ENCODE peak calls at places on chromosomes 2 and 18, in five cellular contexts. One of them, this sample, is unnamed.

GRCh38 chr18:44945847-44946490 is 265.3 kb downstream of the SETBP1 start:
- DNase-seq in PC-9: no peak
- DNase-seq in IMR-90: no peak
- DNase-seq in kidney: no peak
- DNase-seq in foreskin fibroblast: no peak
- DNase-seq in this sample: no peak

GRCh38 chr2:211745295-211746097 is 793.1 kb downstream of the ERBB4 start:
- DNase-seq in foreskin fibroblast: peak
- DNase-seq in IMR-90: peak
- DNase-seq in kidney: no peak
- DNase-seq in PC-9: no peak
- DNase-seq in this sample: peak

GRCh38 chr18:5464241-5464640 is 79.6 kb downstream of the EPB41L3 start:
- DNase-seq in kidney: no peak
- DNase-seq in foreskin fibroblast: peak
- DNase-seq in IMR-90: no peak
- DNase-seq in PC-9: no peak
- DNase-seq in this sample: no peak

GRCh38 chr18:45997689-45998088 is 30.6 kb upstream of the EPG5 start:
- DNase-seq in PC-9: no peak
- DNase-seq in kidney: no peak
- DNase-seq in foreskin fibroblast: no peak
- DNase-seq in IMR-90: no peak
- DNase-seq in this sample: no peak

GRCh38 chr2:156800065-156800556 is 363.9 kb downstream of the GPD2 start:
- DNase-seq in IMR-90: no peak
- DNase-seq in kidney: no peak
- DNase-seq in PC-9: no peak
- DNase-seq in foreskin fibroblast: no peak
- DNase-seq in this sample: no peak

GRCh38 chr2:44912660-44913059 is 28.8 kb upstream of the SIX3 start:
- DNase-seq in foreskin fibroblast: peak
- DNase-seq in kidney: no peak
- DNase-seq in IMR-90: peak
- DNase-seq in PC-9: peak
- DNase-seq in this sample: no peak

GRCh38 chr2:66569321-66569851 is 134.5 kb downstream of the MEIS1 start:
- DNase-seq in kidney: no peak
- DNase-seq in PC-9: no peak
- DNase-seq in foreskin fibroblast: peak
- DNase-seq in IMR-90: peak
- DNase-seq in this sample: peak

GRCh38 chr2:118269408-118270051 is 181.3 kb downstream of the INSIG2 start:
- DNase-seq in IMR-90: no peak
- DNase-seq in foreskin fibroblast: no peak
- DNase-seq in kidney: no peak
- DNase-seq in PC-9: no peak
- DNase-seq in this sample: no peak

GRCh38 chr2:41129988-41130387 is 678.1 kb upstream of the SLC8A1 start:
- DNase-seq in PC-9: no peak
- DNase-seq in IMR-90: no peak
- DNase-seq in foreskin fibroblast: no peak
- DNase-seq in kidney: no peak
- DNase-seq in this sample: no peak

GRCh38 chr2:173149491-173149890 is 73.8 kb downstream of the MAP3K20 start:
- DNase-seq in IMR-90: no peak
- DNase-seq in foreskin fibroblast: peak
- DNase-seq in PC-9: no peak
- DNase-seq in kidney: no peak
- DNase-seq in this sample: no peak

GRCh38 chr2:130870779-130871178 is 34.1 kb downstream of the ARHGEF4 start:
- DNase-seq in PC-9: no peak
- DNase-seq in foreskin fibroblast: no peak
- DNase-seq in IMR-90: no peak
- DNase-seq in kidney: no peak
- DNase-seq in this sample: no peak

GRCh38 chr2:238462782-238463396 is 36.2 kb downstream of the ASB1 start:
- DNase-seq in kidney: no peak
- DNase-seq in IMR-90: peak
- DNase-seq in PC-9: peak
- DNase-seq in foreskin fibroblast: peak
- DNase-seq in this sample: peak

GRCh38 chr2:10161961-10162441 is 39.5 kb downstream of the RRM2 start:
- DNase-seq in foreskin fibroblast: no peak
- DNase-seq in IMR-90: no peak
- DNase-seq in PC-9: no peak
- DNase-seq in kidney: peak
- DNase-seq in this sample: peak

GRCh38 chr2:150526827-150527226 is 39.4 kb upstream of the RND3 start:
- DNase-seq in kidney: no peak
- DNase-seq in IMR-90: peak
- DNase-seq in foreskin fibroblast: peak
- DNase-seq in PC-9: peak
- DNase-seq in this sample: peak

GRCh38 chr2:227374158-227374557 is 4.9 kb downstream of the TM4SF20 start:
- DNase-seq in PC-9: no peak
- DNase-seq in foreskin fibroblast: no peak
- DNase-seq in kidney: no peak
- DNase-seq in IMR-90: peak
- DNase-seq in this sample: peak

GRCh38 chr2:127426501-127427354 is 8.5 kb downstream of the PROC start:
- DNase-seq in IMR-90: no peak
- DNase-seq in foreskin fibroblast: no peak
- DNase-seq in kidney: no peak
- DNase-seq in PC-9: no peak
- DNase-seq in this sample: no peak

GRCh38 chr18:31343454-31343853 is 25.5 kb downstream of the DSG1 start:
- DNase-seq in foreskin fibroblast: no peak
- DNase-seq in kidney: no peak
- DNase-seq in PC-9: no peak
- DNase-seq in IMR-90: no peak
- DNase-seq in this sample: no peak

GRCh38 chr2:5070257-5070656 is 621.9 kb upstream of the SOX11 start:
- DNase-seq in PC-9: peak
- DNase-seq in kidney: no peak
- DNase-seq in foreskin fibroblast: no peak
- DNase-seq in IMR-90: no peak
- DNase-seq in this sample: peak

GRCh38 chr2:188518391-188518790 is 226.7 kb downstream of the GULP1 start:
- DNase-seq in kidney: no peak
- DNase-seq in foreskin fibroblast: peak
- DNase-seq in PC-9: no peak
- DNase-seq in IMR-90: peak
- DNase-seq in this sample: peak

GRCh38 chr2:60148717-60149116 is 404.7 kb downstream of the BCL11A start:
- DNase-seq in kidney: no peak
- DNase-seq in foreskin fibroblast: no peak
- DNase-seq in IMR-90: no peak
- DNase-seq in PC-9: no peak
- DNase-seq in this sample: no peak

GRCh38 chr2:232870002-232870765 is at the start of gene SNORC:
- DNase-seq in foreskin fibroblast: no peak
- DNase-seq in IMR-90: no peak
- DNase-seq in kidney: no peak
- DNase-seq in PC-9: no peak
- DNase-seq in this sample: no peak

GRCh38 chr2:178530625-178531142 is 50.4 kb downstream of the PLEKHA3 start:
- DNase-seq in IMR-90: no peak
- DNase-seq in kidney: no peak
- DNase-seq in PC-9: no peak
- DNase-seq in foreskin fibroblast: peak
- DNase-seq in this sample: no peak
- H3K4me3 ChIP-seq in IMR-90: no peak
- H3K4me3 ChIP-seq in kidney: no peak
- H3K4me3 ChIP-seq in PC-9: no peak
- H3K4me3 ChIP-seq in foreskin fibroblast: no peak
- H3K4me3 ChIP-seq in this sample: no peak

DNA sequence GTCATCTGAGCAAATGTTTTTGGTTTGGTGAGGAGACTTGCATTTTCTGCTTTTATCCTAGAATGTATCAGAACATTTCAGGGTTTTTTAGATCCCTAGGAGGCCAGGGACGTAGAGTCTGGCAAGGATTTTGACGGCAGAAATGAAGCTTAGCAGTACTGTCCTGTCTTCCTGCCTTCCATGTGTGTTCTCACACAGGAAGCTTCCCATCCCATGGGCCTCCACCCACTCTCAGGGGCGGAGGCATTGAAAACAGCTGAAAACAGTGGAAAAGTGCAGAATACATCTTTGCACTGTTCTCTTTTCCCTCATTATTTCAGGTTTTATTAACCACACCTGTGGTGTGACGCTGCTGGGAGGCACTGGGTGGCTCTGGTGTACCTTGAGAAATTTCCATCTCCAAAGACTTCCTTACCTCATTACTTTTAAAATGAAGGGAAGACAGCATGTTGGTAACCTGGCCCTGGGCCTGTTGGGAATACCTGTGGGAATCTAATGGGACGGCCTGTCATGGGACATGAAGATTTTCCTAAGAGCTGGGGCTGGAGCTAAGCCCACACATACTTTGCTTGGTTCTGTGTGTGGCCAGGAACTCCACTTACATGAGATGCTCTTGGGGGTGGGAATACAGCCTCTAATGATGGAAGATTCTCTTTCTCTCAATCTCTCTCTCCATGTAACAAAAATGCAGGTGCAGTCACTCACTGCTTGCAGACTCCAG is 20.5 kb downstream of the PCARE start:
- DNase-seq in PC-9: no peak
- DNase-seq in foreskin fibroblast: peak
- DNase-seq in IMR-90: no peak
- DNase-seq in kidney: no peak
- DNase-seq in this sample: no peak
- TF ChIP-seq CTCF in PC-9: peak
- TF ChIP-seq CTCF in foreskin fibroblast: no peak
- TF ChIP-seq CTCF in IMR-90: no peak
- TF ChIP-seq CTCF in kidney: no peak
- TF ChIP-seq CTCF in this sample: peak

GRCh38 chr2:216343221-216343985 is 28.9 kb downstream of the MARCHF4 start:
- DNase-seq in kidney: no peak
- DNase-seq in PC-9: no peak
- DNase-seq in foreskin fibroblast: peak
- DNase-seq in IMR-90: no peak
- DNase-seq in this sample: peak

GRCh38 chr2:216341151-216341550 is 31.1 kb downstream of the MARCHF4 start:
- DNase-seq in foreskin fibroblast: peak
- DNase-seq in PC-9: no peak
- DNase-seq in IMR-90: peak
- DNase-seq in kidney: no peak
- DNase-seq in this sample: peak

GRCh38 chr2:216340280-216340631 is 32.0 kb downstream of the MARCHF4 start:
- DNase-seq in IMR-90: no peak
- DNase-seq in kidney: no peak
- DNase-seq in PC-9: no peak
- DNase-seq in foreskin fibroblast: no peak
- DNase-seq in this sample: no peak

GRCh38 chr2:216335252-216335651 is 37.0 kb downstream of the MARCHF4 start:
- DNase-seq in foreskin fibroblast: no peak
- DNase-seq in IMR-90: no peak
- DNase-seq in kidney: no peak
- DNase-seq in PC-9: no peak
- DNase-seq in this sample: no peak

GRCh38 chr2:216339456-216340279 is 32.6 kb downstream of the MARCHF4 start:
- DNase-seq in PC-9: no peak
- DNase-seq in kidney: no peak
- DNase-seq in IMR-90: peak
- DNase-seq in foreskin fibroblast: peak
- DNase-seq in this sample: peak
- H3K4me3 ChIP-seq in PC-9: no peak
- H3K4me3 ChIP-seq in kidney: no peak
- H3K4me3 ChIP-seq in IMR-90: no peak
- H3K4me3 ChIP-seq in foreskin fibroblast: no peak
- H3K4me3 ChIP-seq in this sample: no peak

GRCh38 chr2:85015653-85016360 is 44.8 kb downstream of the KCMF1 start:
- DNase-seq in foreskin fibroblast: no peak
- DNase-seq in kidney: no peak
- DNase-seq in PC-9: no peak
- DNase-seq in IMR-90: no peak
- DNase-seq in this sample: no peak
- TF ChIP-seq CTCF in foreskin fibroblast: peak
- TF ChIP-seq CTCF in kidney: no peak
- TF ChIP-seq CTCF in PC-9: no peak
- TF ChIP-seq CTCF in IMR-90: peak
- TF ChIP-seq CTCF in this sample: peak

GRCh38 chr2:61451178-61451577 is 19.7 kb downstream of the USP34 start:
- DNase-seq in PC-9: no peak
- DNase-seq in kidney: no peak
- DNase-seq in foreskin fibroblast: no peak
- DNase-seq in IMR-90: no peak
- DNase-seq in this sample: no peak
- H3K4me3 ChIP-seq in PC-9: no peak
- H3K4me3 ChIP-seq in kidney: no peak
- H3K4me3 ChIP-seq in foreskin fibroblast: no peak
- H3K4me3 ChIP-seq in IMR-90: no peak
- H3K4me3 ChIP-seq in this sample: no peak

GRCh38 chr18:63318882-63319382 is 637 bp downstream of the BCL2 start:
- DNase-seq in kidney: no peak
- DNase-seq in foreskin fibroblast: no peak
- DNase-seq in PC-9: no peak
- DNase-seq in IMR-90: no peak
- DNase-seq in this sample: peak

GRCh38 chr18:63320690-63321265 is 1.2 kb upstream of the BCL2 start:
- DNase-seq in IMR-90: peak
- DNase-seq in PC-9: no peak
- DNase-seq in foreskin fibroblast: no peak
- DNase-seq in kidney: peak
- DNase-seq in this sample: peak

GRCh38 chr18:63319383-63320040 is at the start of gene BCL2:
- DNase-seq in PC-9: no peak
- DNase-seq in kidney: peak
- DNase-seq in foreskin fibroblast: peak
- DNase-seq in IMR-90: peak
- DNase-seq in this sample: peak

GRCh38 chr18:63321291-63321690 is 1.7 kb upstream of the BCL2 start:
- DNase-seq in PC-9: no peak
- DNase-seq in kidney: no peak
- DNase-seq in IMR-90: no peak
- DNase-seq in foreskin fibroblast: no peak
- DNase-seq in this sample: no peak

GRCh38 chr18:63320041-63320689 is 596 bp upstream of the BCL2 start:
- DNase-seq in foreskin fibroblast: peak
- DNase-seq in kidney: peak
- DNase-seq in IMR-90: peak
- DNase-seq in PC-9: peak
- DNase-seq in this sample: peak
- TF ChIP-seq CTCF in foreskin fibroblast: no peak
- TF ChIP-seq CTCF in kidney: no peak
- TF ChIP-seq CTCF in IMR-90: peak
- TF ChIP-seq CTCF in PC-9: no peak
- TF ChIP-seq CTCF in this sample: peak

This sample was measured in astrocyte of the spinal cord.